ENCODE peak calls at places on chromosomes 11 and 22, in seven cellular contexts. One of them, this sample, is unnamed.
A peak's percentile ranks its signal among the peaks of the same experiment; 100 is the strongest.

GRCh38 chr11:113637636-113638035 is 68.5 kb downstream of the TMPRSS5 start:
- DNase-seq in trophoblast cell: no peak
- DNase-seq in mesendoderm: no peak
- DNase-seq in H1: no peak
- DNase-seq in IMR-90: no peak
- DNase-seq in H9: no peak
- DNase-seq in mesenchymal stem cell: no peak
- DNase-seq in this sample: no peak

GRCh38 chr22:46293591-46294260 is 2.9 kb upstream of the GTSE1 start:
- DNase-seq in H9: no peak
- DNase-seq in mesenchymal stem cell: peak; percentile 24
- DNase-seq in IMR-90: peak; percentile 53
- DNase-seq in trophoblast cell: peak; percentile 21
- DNase-seq in H1: no peak
- DNase-seq in mesendoderm: no peak
- DNase-seq in this sample: no peak

GRCh38 chr11:115269193-115269592 is 235.0 kb downstream of the CADM1 start:
- DNase-seq in H9: no peak
- DNase-seq in trophoblast cell: no peak
- DNase-seq in mesenchymal stem cell: no peak
- DNase-seq in H1: no peak
- DNase-seq in IMR-90: no peak
- DNase-seq in mesendoderm: no peak
- DNase-seq in this sample: no peak

GRCh38 chr22:46542011-46542985 is 4.9 kb upstream of the CELSR1 start:
- DNase-seq in mesenchymal stem cell: peak; percentile 63
- DNase-seq in trophoblast cell: peak; percentile 80
- DNase-seq in H1: no peak
- DNase-seq in H9: peak; percentile 91
- DNase-seq in mesendoderm: peak; percentile 69
- DNase-seq in IMR-90: peak; percentile 50
- DNase-seq in this sample: peak; percentile 50

GRCh38 chr11:31816467-31817053 is 5.4 kb upstream of the PAX6 start:
- DNase-seq in H1: no peak
- DNase-seq in mesendoderm: peak; percentile 30
- DNase-seq in H9: peak; percentile 49
- DNase-seq in IMR-90: no peak
- DNase-seq in mesenchymal stem cell: no peak
- DNase-seq in trophoblast cell: no peak
- DNase-seq in this sample: peak; percentile 21

GRCh38 chr22:39097098-39098020 is at the start of gene APOBEC3H:
- DNase-seq in mesenchymal stem cell: peak; percentile 6
- DNase-seq in H1: no peak
- DNase-seq in trophoblast cell: no peak
- DNase-seq in IMR-90: no peak
- DNase-seq in H9: no peak
- DNase-seq in mesendoderm: no peak
- DNase-seq in this sample: no peak

GRCh38 chr11:66592457-66593302 is at the start of the genes CCDC87 and CCS:
- DNase-seq in H9: peak; percentile 96
- DNase-seq in mesenchymal stem cell: peak; percentile 96
- DNase-seq in IMR-90: peak; percentile 92
- DNase-seq in trophoblast cell: peak; percentile 99
- DNase-seq in H1: peak; percentile 85
- DNase-seq in mesendoderm: peak; percentile 97
- DNase-seq in this sample: peak; percentile 92

GRCh38 chr11:123382555-123383074 is 47.5 kb upstream of the GRAMD1B start:
- DNase-seq in H1: no peak
- DNase-seq in mesenchymal stem cell: no peak
- DNase-seq in H9: no peak
- DNase-seq in trophoblast cell: no peak
- DNase-seq in IMR-90: no peak
- DNase-seq in mesendoderm: no peak
- DNase-seq in this sample: no peak

GRCh38 chr11:11742486-11742885 is 99.3 kb upstream of the USP47 start:
- DNase-seq in mesendoderm: no peak
- DNase-seq in H9: no peak
- DNase-seq in IMR-90: no peak
- DNase-seq in trophoblast cell: no peak
- DNase-seq in mesenchymal stem cell: no peak
- DNase-seq in H1: no peak
- DNase-seq in this sample: no peak

GRCh38 chr11:37107415-37107814 is 509.4 kb upstream of the RAG2 start:
- DNase-seq in IMR-90: no peak
- DNase-seq in mesendoderm: no peak
- DNase-seq in H9: no peak
- DNase-seq in H1: no peak
- DNase-seq in trophoblast cell: no peak
- DNase-seq in mesenchymal stem cell: no peak
- DNase-seq in this sample: no peak

GRCh38 chr22:22343603-22344276 is 99.2 kb downstream of the VPREB1 start:
- DNase-seq in H9: no peak
- DNase-seq in H1: no peak
- DNase-seq in trophoblast cell: peak; percentile 12
- DNase-seq in mesendoderm: no peak
- DNase-seq in IMR-90: no peak
- DNase-seq in mesenchymal stem cell: no peak
- DNase-seq in this sample: no peak

GRCh38 chr22:27170491-27170890 is 513.1 kb downstream of the MIAT start:
- DNase-seq in H1: no peak
- DNase-seq in H9: no peak
- DNase-seq in trophoblast cell: no peak
- DNase-seq in mesenchymal stem cell: peak; percentile 89
- DNase-seq in mesendoderm: no peak
- DNase-seq in IMR-90: peak; percentile 48
- DNase-seq in this sample: no peak

GRCh38 chr11:35376613-35377012 is 42.7 kb downstream of the SLC1A2 start:
- DNase-seq in mesendoderm: no peak
- DNase-seq in trophoblast cell: no peak
- DNase-seq in H9: no peak
- DNase-seq in mesenchymal stem cell: no peak
- DNase-seq in IMR-90: peak; percentile 74
- DNase-seq in H1: no peak
- DNase-seq in this sample: no peak

GRCh38 chr11:790721-791564 is 1.1 kb upstream of the CEND1 start:
- DNase-seq in H1: no peak
- DNase-seq in IMR-90: no peak
- DNase-seq in mesenchymal stem cell: peak; percentile 30
- DNase-seq in trophoblast cell: no peak
- DNase-seq in H9: peak; percentile 89
- DNase-seq in mesendoderm: peak; percentile 59
- DNase-seq in this sample: no peak

GRCh38 chr22:27814993-27815392 is 13.4 kb upstream of the MN1 start:
- DNase-seq in H1: no peak
- DNase-seq in IMR-90: no peak
- DNase-seq in mesendoderm: no peak
- DNase-seq in mesenchymal stem cell: no peak
- DNase-seq in H9: no peak
- DNase-seq in trophoblast cell: no peak
- DNase-seq in this sample: no peak

GRCh38 chr11:2533642-2534115 is 88.9 kb downstream of the KCNQ1 start:
- DNase-seq in IMR-90: peak; percentile 91
- DNase-seq in mesendoderm: peak; percentile 97
- DNase-seq in H9: peak; percentile 88
- DNase-seq in mesenchymal stem cell: peak; percentile 93
- DNase-seq in trophoblast cell: peak; percentile 95
- DNase-seq in H1: peak; percentile 77
- DNase-seq in this sample: peak; percentile 80

GRCh38 chr11:86637976-86638375 is 34.4 kb downstream of the ME3 start:
- DNase-seq in H9: no peak
- DNase-seq in mesendoderm: no peak
- DNase-seq in mesenchymal stem cell: peak; percentile 68
- DNase-seq in IMR-90: peak; percentile 49
- DNase-seq in trophoblast cell: no peak
- DNase-seq in H1: no peak
- DNase-seq in this sample: no peak

GRCh38 chr11:121091492-121092179 is 9.4 kb upstream of the TECTA start:
- DNase-seq in mesenchymal stem cell: no peak
- DNase-seq in H9: no peak
- DNase-seq in H1: no peak
- DNase-seq in mesendoderm: no peak
- DNase-seq in trophoblast cell: peak; percentile 47
- DNase-seq in IMR-90: no peak
- DNase-seq in this sample: no peak

GRCh38 chr11:13463779-13464290 is 813 bp upstream of the BTBD10 start:
- DNase-seq in mesendoderm: peak; percentile 82
- DNase-seq in IMR-90: no peak
- DNase-seq in trophoblast cell: peak; percentile 42
- DNase-seq in H1: no peak
- DNase-seq in mesenchymal stem cell: no peak
- DNase-seq in H9: no peak
- DNase-seq in this sample: no peak

GRCh38 chr11:67627394-67627787 is 2.3 kb downstream of the NUDT8 start:
- DNase-seq in H1: no peak
- DNase-seq in H9: no peak
- DNase-seq in IMR-90: no peak
- DNase-seq in mesendoderm: no peak
- DNase-seq in trophoblast cell: no peak
- DNase-seq in mesenchymal stem cell: no peak
- DNase-seq in this sample: no peak

GRCh38 chr11:11476971-11477645 is 124.1 kb upstream of the CSNK2A3 start:
- DNase-seq in mesenchymal stem cell: no peak
- DNase-seq in mesendoderm: no peak
- DNase-seq in H1: no peak
- DNase-seq in H9: no peak
- DNase-seq in IMR-90: no peak
- DNase-seq in trophoblast cell: no peak
- DNase-seq in this sample: no peak

GRCh38 chr11:1350086-1350725 is 39.5 kb upstream of the BRSK2 start:
- DNase-seq in IMR-90: no peak
- DNase-seq in H1: no peak
- DNase-seq in mesenchymal stem cell: no peak
- DNase-seq in trophoblast cell: no peak
- DNase-seq in mesendoderm: no peak
- DNase-seq in H9: peak; percentile 23
- DNase-seq in this sample: no peak

GRCh38 chr11:123247498-123247799 is 52.4 kb upstream of the CLMP start:
- DNase-seq in mesenchymal stem cell: no peak
- DNase-seq in IMR-90: no peak
- DNase-seq in trophoblast cell: no peak
- DNase-seq in H9: no peak
- DNase-seq in mesendoderm: no peak
- DNase-seq in H1: no peak
- DNase-seq in this sample: no peak

DNA sequence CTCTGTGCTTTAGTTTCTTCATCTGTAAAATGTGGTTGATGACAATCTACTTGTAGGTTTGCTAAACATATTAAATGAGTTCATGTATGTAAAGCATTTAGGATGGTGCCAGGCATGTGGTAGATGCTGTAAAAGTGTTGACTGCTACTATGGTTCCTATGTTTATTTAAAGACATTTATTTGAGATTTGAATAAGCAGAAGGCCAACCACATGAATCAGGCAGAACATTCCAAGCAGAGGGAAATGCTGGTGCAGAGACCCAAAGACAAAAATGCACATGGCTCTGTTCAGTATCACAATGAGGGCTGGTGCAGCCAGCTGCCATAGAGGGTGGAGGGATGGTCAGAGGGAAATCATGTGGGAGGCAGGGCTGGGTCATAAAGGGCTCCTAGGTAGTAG is 156.1 kb upstream of the PDGFD start:
- DNase-seq in mesenchymal stem cell: peak; percentile 64
- DNase-seq in trophoblast cell: peak; percentile 78
- DNase-seq in H9: no peak
- DNase-seq in H1: no peak
- DNase-seq in IMR-90: peak; percentile 63
- DNase-seq in mesendoderm: no peak
- DNase-seq in this sample: no peak
- H2AK5ac ChIP-seq in mesenchymal stem cell: no peak overlapping the region
- H2AK5ac ChIP-seq in trophoblast cell: no peak overlapping the region
- H2AK5ac ChIP-seq in H9: no peak overlapping the region
- H2AK5ac ChIP-seq in H1: no peak overlapping the region
- H2AK5ac ChIP-seq in IMR-90: no peak overlapping the region
- H2AK5ac ChIP-seq in mesendoderm: no peak overlapping the region
- H2AK5ac ChIP-seq in this sample: no peak overlapping the region

DNA sequence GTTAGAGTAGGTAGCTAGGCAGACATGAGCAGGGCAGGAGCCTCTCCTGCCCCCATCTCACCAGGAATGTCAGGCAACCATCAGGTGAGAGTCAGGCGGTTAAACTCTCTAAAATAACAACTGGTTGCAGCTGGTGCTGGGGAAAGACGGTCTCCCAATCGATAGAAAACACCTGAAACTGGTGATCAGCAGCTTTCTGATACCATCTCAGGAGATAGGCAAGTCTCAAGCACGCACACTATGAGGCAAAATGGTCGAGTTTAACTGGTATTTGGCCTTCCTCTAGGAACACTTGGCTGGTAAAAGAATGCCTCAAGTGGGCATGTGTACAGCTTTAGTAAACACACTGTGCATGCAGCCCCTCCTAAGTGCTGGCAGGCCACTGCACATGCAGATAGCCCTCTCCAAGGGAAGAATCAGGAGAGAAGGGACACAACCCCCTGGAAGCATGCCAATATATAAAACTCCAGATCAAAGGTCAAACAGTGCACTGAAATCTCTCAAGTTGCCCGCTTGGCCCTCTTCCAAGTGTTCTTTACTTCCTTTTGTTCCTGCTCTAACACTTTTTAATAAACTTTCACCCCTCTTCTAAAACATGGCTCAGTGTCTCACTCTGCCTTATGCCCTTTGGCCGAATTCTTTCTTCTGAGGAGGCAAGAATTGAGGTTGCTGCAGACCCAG is 88.7 kb downstream of the USP35 start:
- DNase-seq in mesenchymal stem cell: no peak
- DNase-seq in trophoblast cell: peak; percentile 51
- DNase-seq in H9: no peak
- DNase-seq in IMR-90: no peak
- DNase-seq in H1: no peak
- DNase-seq in mesendoderm: no peak
- DNase-seq in this sample: no peak
- H2AK5ac ChIP-seq in mesenchymal stem cell: no peak overlapping the region
- H2AK5ac ChIP-seq in trophoblast cell: no peak overlapping the region
- H2AK5ac ChIP-seq in H9: no peak overlapping the region
- H2AK5ac ChIP-seq in IMR-90: no peak overlapping the region
- H2AK5ac ChIP-seq in H1: no peak overlapping the region
- H2AK5ac ChIP-seq in mesendoderm: no peak overlapping the region
- H2AK5ac ChIP-seq in this sample: no peak overlapping the region

GRCh38 chr11:124610295-124610694 is 933 bp upstream of the PANX3 start:
- DNase-seq in trophoblast cell: no peak
- DNase-seq in H9: no peak
- DNase-seq in H1: no peak
- DNase-seq in mesenchymal stem cell: no peak
- DNase-seq in mesendoderm: no peak
- DNase-seq in IMR-90: no peak
- DNase-seq in this sample: no peak
- H2AK5ac ChIP-seq in trophoblast cell: no peak overlapping the region
- H2AK5ac ChIP-seq in H9: no peak overlapping the region
- H2AK5ac ChIP-seq in H1: no peak overlapping the region
- H2AK5ac ChIP-seq in mesenchymal stem cell: no peak overlapping the region
- H2AK5ac ChIP-seq in mesendoderm: no peak overlapping the region
- H2AK5ac ChIP-seq in IMR-90: no peak overlapping the region
- H2AK5ac ChIP-seq in this sample: no peak overlapping the region

DNA sequence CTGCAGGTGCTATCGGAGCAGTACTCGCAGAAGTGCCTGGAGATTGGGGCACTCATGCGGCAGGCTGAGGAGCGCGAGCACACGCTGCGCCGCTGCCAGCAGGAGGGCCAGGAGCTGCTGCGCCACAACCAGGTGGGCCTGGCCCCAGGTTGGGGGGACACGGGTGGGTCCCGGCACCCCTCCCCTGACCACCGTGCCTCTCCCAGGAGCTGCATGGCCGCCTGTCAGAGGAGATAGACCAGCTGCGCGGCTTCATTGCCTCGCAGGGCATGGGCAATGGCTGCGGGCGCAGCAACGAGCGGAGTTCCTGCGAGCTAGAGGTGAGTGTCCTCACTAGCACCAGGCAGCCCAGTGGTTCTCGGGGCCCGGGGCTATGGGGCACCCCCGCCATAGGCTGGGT is 38.7 kb upstream of the GCAT start:
- DNase-seq in mesenchymal stem cell: no peak
- DNase-seq in H1: no peak
- DNase-seq in trophoblast cell: no peak
- DNase-seq in IMR-90: no peak
- DNase-seq in mesendoderm: no peak
- DNase-seq in H9: no peak
- DNase-seq in this sample: no peak
- H2AK5ac ChIP-seq in mesenchymal stem cell: no peak overlapping the region
- H2AK5ac ChIP-seq in H1: no peak overlapping the region
- H2AK5ac ChIP-seq in trophoblast cell: no peak overlapping the region
- H2AK5ac ChIP-seq in IMR-90: no peak overlapping the region
- H2AK5ac ChIP-seq in mesendoderm: no peak overlapping the region
- H2AK5ac ChIP-seq in H9: no peak overlapping the region
- H2AK5ac ChIP-seq in this sample: no peak overlapping the region

This sample was measured in neuronal stem cell.